ENCODE peak calls at places on chromosomes 7 and 10, in ten cellular contexts. H is mammary epithelial cell; T is OCI-LY7; E is aorta; O is stomach; U is lung; L is tibial nerve; I is pancreas; D is neural progenitor cell; W is CD8-positive, alpha-beta memory T cell. A is an unnamed sample. For H3K4me1, the result is how much of the 10 kb centered on the place peaks cover.

GRCh38 chr7:40987571-40987970 is 715.3 kb downstream of the INHBA start:
- DNase-seq in H (no peak), T (no peak), E (no peak), O (no peak), U (no peak), L (no peak), I (no peak), D (no peak), W (no peak), A (no peak)

GRCh38 chr10:34743804-34744203 is 71.3 kb downstream of the PARD3 start:
- DNase-seq in H (peak), T (no peak), E (peak), O (no peak), U (no peak), L (no peak), I (no peak), D (no peak), W (no peak), A (no peak)

GRCh38 chr10:63227207-63227895 is 94.2 kb downstream of the NRBF2 start:
- DNase-seq in H (no peak), T (no peak), E (no peak), O (no peak), U (no peak), L (no peak), I (no peak), D (no peak), W (peak), A (no peak)

GRCh38 chr10:3192856-3193635 is 20.5 kb upstream of the PITRM1 start:
- DNase-seq in H (peak), T (peak), E (no peak), O (peak), U (peak), L (peak), I (no peak), D (peak), W (peak), A (peak)

GRCh38 chr7:6256709-6257535 is 15.5 kb downstream of the CYTH3 start:
- DNase-seq in H (peak), T (no peak), E (peak), O (no peak), U (no peak), L (peak), I (no peak), D (no peak), W (no peak), A (no peak)

GRCh38 chr10:16049050-16049449 is 188.7 kb upstream of the MINDY3 start:
- DNase-seq in H (no peak), T (no peak), E (no peak), O (no peak), U (no peak), L (no peak), I (no peak), D (no peak), W (no peak), A (no peak)

GRCh38 chr10:115706482-115707076 is 566.4 kb downstream of the GFRA1 start:
- DNase-seq in H (peak), T (peak), E (no peak), O (no peak), U (no peak), L (no peak), I (no peak), D (peak), W (no peak), A (no peak)

GRCh38 chr7:36620166-36620708 is 104.1 kb downstream of the AOAH start:
- DNase-seq in H (peak), T (no peak), E (no peak), O (no peak), U (no peak), L (no peak), I (no peak), D (no peak), W (no peak), A (no peak)

GRCh38 chr10:93703066-93703465 is 674 bp upstream of the FRA10AC1 start:
- DNase-seq in H (no peak), T (peak), E (no peak), O (no peak), U (no peak), L (no peak), I (no peak), D (no peak), W (no peak), A (no peak)

GRCh38 chr10:84837877-84838276 is 509.5 kb downstream of the CCSER2 start:
- DNase-seq in H (no peak), T (no peak), E (no peak), O (no peak), U (no peak), L (no peak), I (no peak), D (no peak), W (no peak), A (no peak)

GRCh38 chr7:155693826-155694225 is 49.4 kb downstream of the RBM33 start:
- DNase-seq in H (no peak), T (no peak), E (no peak), O (no peak), U (no peak), L (no peak), I (no peak), D (no peak), W (no peak), A (no peak)

GRCh38 chr7:50149364-50149763 is 56.3 kb upstream of the ZPBP start:
- DNase-seq in H (no peak), T (peak), E (no peak), O (no peak), U (no peak), L (no peak), I (no peak), D (no peak), W (peak), A (no peak)

GRCh38 chr7:42159150-42159549 is 77.9 kb downstream of the GLI3 start:
- DNase-seq in H (no peak), T (no peak), E (no peak), O (no peak), U (no peak), L (no peak), I (no peak), D (no peak), W (no peak), A (no peak)

GRCh38 chr10:16816830-16817124 is 447 bp downstream of the RSU1 start:
- DNase-seq in H (no peak), T (no peak), E (no peak), O (no peak), U (no peak), L (no peak), I (no peak), D (peak), W (no peak), A (no peak)

GRCh38 chr10:97065128-97065527 is 120.6 kb downstream of the SLIT1 start:
- DNase-seq in H (peak), T (no peak), E (no peak), O (no peak), U (no peak), L (no peak), I (no peak), D (no peak), W (no peak), A (peak)

GRCh38 chr7:4235596-4235995 is 446.5 kb upstream of the FOXK1 start:
- DNase-seq in H (no peak), T (no peak), E (no peak), O (no peak), U (no peak), L (no peak), I (no peak), D (no peak), W (no peak), A (no peak)

GRCh38 chr10:69179089-69179742 is 818 bp upstream of the SUPV3L1 start:
- DNase-seq in H (no peak), T (no peak), E (no peak), O (no peak), U (no peak), L (no peak), I (peak), D (peak), W (no peak), A (peak)

GRCh38 chr7:138886501-138886917 is 88.5 kb upstream of the ATP6V0A4 start:
- DNase-seq in H (peak), T (peak), E (no peak), O (no peak), U (no peak), L (no peak), I (no peak), D (peak), W (peak), A (no peak)

GRCh38 chr7:129874722-129875121 is 78.0 kb downstream of the UBE2H start:
- DNase-seq in H (no peak), T (no peak), E (no peak), O (no peak), U (no peak), L (no peak), I (no peak), D (no peak), W (no peak), A (no peak)

GRCh38 chr10:43259981-43260761 is 6.7 kb downstream of the RASGEF1A start:
- DNase-seq in H (peak), T (no peak), E (peak), O (no peak), U (no peak), L (no peak), I (peak), D (no peak), W (no peak), A (no peak)

GRCh38 chr7:146956323-146956722 is 839.7 kb downstream of the CNTNAP2 start:
- DNase-seq in H (no peak), T (no peak), E (no peak), O (no peak), U (no peak), L (no peak), I (no peak), D (no peak), W (no peak), A (no peak)

GRCh38 chr7:134565643-134566136 is 16.8 kb downstream of the AKR1B15 start:
- DNase-seq in H (peak), T (no peak), E (peak), O (no peak), U (no peak), L (no peak), I (no peak), D (no peak), W (no peak), A (no peak)

GRCh38 chr7:39428221-39428620 is 138.0 kb upstream of the YAE1 start:
- DNase-seq in H (peak), T (no peak), E (no peak), O (no peak), U (no peak), L (no peak), I (no peak), D (no peak), W (no peak), A (no peak)

GRCh38 chr7:117086788-117087187 is 133.5 kb downstream of the ST7 start:
- DNase-seq in H (no peak), T (no peak), E (no peak), O (no peak), U (no peak), L (no peak), I (no peak), D (no peak), W (no peak), A (no peak)

GRCh38 chr7:118232837-118233236 is 8.3 kb downstream of the ANKRD7 start:
- DNase-seq in H (peak), T (no peak), E (no peak), O (no peak), U (no peak), L (no peak), I (no peak), D (peak), W (no peak), A (no peak)

GRCh38 chr7:150466477-150466876 is 16.0 kb downstream of the GIMAP8 start:
- DNase-seq in H (peak), T (no peak), E (no peak), O (no peak), U (no peak), L (no peak), I (no peak), D (no peak), W (no peak), A (no peak)

GRCh38 chr7:150465414-150465813 is 15.0 kb downstream of the GIMAP8 start:
- DNase-seq in H (peak), T (no peak), E (no peak), O (no peak), U (no peak), L (no peak), I (no peak), D (no peak), W (no peak), A (no peak)

GRCh38 chr7:150471886-150472285 is 21.5 kb downstream of the GIMAP8 start:
- DNase-seq in H (no peak), T (no peak), E (no peak), O (no peak), U (no peak), L (no peak), I (no peak), D (no peak), W (no peak), A (no peak)

GRCh38 chr7:150464962-150465361 is 14.5 kb downstream of the GIMAP8 start:
- DNase-seq in H (no peak), T (no peak), E (no peak), O (no peak), U (no peak), L (no peak), I (no peak), D (no peak), W (no peak), A (no peak)

GRCh38 chr7:150468241-150468640 is 17.8 kb downstream of the GIMAP8 start:
- DNase-seq in H (no peak), T (no peak), E (no peak), O (no peak), U (no peak), L (no peak), I (no peak), D (no peak), W (no peak), A (no peak)
- H3K4me1 ChIP-seq in H (under half), T (under half), E (under half), O (under half), U (under half), L (under half), I (under half), D (under half), W (half or more), A (under half)

GRCh38 chr7:79291498-79291865 is 162.0 kb downstream of the MAGI2 start:
- DNase-seq in H (peak), T (no peak), E (no peak), O (no peak), U (no peak), L (no peak), I (no peak), D (no peak), W (no peak), A (no peak)
- H3K4me3 ChIP-seq in H (peak), T (no peak), E (no peak), O (no peak), U (no peak), L (no peak), I (no peak), D (no peak), W (no peak), A (no peak)

GRCh38 chr10:29689001-29689400 is 54.2 kb upstream of the SVIL start:
- DNase-seq in H (peak), T (no peak), E (no peak), O (no peak), U (no peak), L (no peak), I (no peak), D (no peak), W (no peak), A (no peak)
- H3K27ac ChIP-seq in H (no peak), T (no peak), E (no peak), O (peak), U (no peak), L (no peak), I (no peak), D (no peak), W (no peak), A (no peak)

DNA sequence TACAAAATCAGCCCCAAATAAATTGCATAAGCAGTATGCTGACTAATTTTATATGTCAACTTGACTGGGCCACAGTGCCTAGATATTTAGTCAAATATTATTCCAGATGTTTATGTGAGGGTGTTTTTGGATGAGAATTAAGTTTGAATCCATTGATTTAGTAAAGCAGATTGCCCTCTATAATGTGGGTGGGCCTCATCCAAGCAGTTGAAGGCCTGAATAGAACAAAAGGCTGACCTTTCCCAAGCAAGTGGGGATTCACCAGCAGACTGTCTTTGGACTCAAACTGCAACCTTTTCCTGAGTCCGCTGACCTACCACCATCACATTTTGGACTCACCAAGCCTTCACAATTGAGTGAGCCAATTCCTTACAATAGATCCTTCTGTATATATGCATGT is 186.4 kb downstream of the ARHGAP12 start:
- DNase-seq in H (no peak), T (no peak), E (no peak), O (no peak), U (no peak), L (no peak), I (no peak), D (no peak), W (no peak), A (no peak)
- H3K4me1 ChIP-seq in H (under half), T (under half), E (under half), O (under half), U (under half), L (under half), I (under half), D (under half), W (under half), A (under half)

DNA sequence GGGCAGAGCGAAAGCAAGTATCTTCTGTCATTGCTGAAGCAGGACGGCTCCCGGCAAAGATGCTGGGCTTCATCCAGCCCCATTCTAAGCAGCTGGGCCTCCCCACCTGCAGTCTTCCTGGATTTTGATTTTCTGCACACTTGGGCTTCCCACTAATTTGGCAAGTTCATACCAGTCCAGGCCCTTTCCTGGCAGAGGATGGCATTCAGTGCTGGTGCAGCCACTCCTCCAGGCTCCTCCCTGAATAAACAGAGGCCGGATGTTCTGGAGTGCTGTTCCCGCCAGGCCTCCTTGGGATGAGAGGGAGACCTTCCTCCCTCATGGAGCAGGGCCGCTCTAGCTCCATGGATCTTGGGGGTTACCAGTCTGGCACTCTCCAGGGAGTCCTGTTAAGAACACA is 3.4 kb downstream of the BAG3 start:
- DNase-seq in H (peak), T (no peak), E (peak), O (peak), U (peak), L (no peak), I (peak), D (no peak), W (no peak), A (peak)
- H3K4me3 ChIP-seq in H (peak), T (no peak), E (no peak), O (peak), U (no peak), L (no peak), I (no peak), D (no peak), W (no peak), A (peak)

DNA sequence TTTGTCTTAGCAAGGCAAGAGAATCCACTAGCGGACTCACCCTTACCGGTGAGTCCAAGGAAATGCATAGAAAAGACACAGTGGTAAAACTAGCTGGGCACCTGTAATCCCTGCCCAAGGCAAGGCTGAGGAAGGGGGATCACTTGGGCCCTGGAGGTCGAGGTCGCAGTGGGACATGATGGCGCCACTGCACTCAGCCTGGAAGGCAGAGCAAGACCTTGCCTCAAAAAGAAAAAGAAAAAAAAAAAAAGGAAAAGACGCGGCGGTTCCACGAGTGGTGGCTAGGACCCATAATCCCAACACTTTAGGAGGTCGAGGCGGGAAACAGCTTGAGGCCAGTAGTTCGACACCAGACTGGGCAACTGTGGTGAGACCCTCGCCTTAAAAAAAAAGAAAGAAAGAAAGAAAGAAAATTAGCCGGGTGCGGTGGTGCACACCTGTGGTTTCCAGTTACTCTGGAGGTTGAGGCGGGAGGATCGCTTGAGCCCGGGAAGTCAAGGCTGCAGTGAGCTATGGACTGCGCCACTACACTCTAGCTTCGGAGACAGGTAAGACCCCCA is 808 bp upstream of the OTUD1 start:
- DNase-seq in H (no peak), T (no peak), E (no peak), O (no peak), U (no peak), L (no peak), I (peak), D (peak), W (no peak), A (no peak)
- H3K27ac ChIP-seq in H (peak), T (no peak), E (peak), O (peak), U (peak), L (peak), I (peak), D (no peak), W (peak), A (no peak)

DNA sequence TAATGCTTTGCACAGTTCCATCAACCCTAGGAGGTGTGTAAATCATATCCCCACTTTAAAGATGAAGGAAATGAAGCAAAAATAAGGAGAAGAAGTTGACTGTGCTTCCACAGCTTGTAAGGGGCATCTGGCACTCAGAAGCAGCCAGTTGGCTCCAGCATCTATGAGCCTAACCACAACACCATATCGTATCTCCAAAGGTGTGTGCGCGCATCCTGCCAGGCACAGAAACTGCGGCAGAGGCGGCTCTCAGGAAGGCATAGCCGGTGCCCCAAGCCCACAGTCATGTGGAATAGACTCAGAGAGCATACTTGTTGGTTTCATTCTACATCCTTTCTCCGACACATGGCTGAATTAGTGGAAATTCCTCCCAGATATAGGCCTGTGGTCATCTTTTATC is 424.0 kb downstream of the CALN1 start:
- DNase-seq in H (no peak), T (no peak), E (no peak), O (no peak), U (no peak), L (no peak), I (no peak), D (no peak), W (no peak), A (no peak)
- H3K4me1 ChIP-seq in H (under half), T (under half), E (under half), O (under half), U (under half), L (under half), I (under half), D (under half), W (under half), A (under half)

GRCh38 chr7:131157530-131158243 is 170.0 kb upstream of the MKLN1 start:
- DNase-seq in H (no peak), T (no peak), E (no peak), O (no peak), U (peak), L (no peak), I (peak), D (no peak), W (no peak), A (no peak)
- H3K4me3 ChIP-seq in H (no peak), T (no peak), E (no peak), O (no peak), U (no peak), L (no peak), I (no peak), D (no peak), W (no peak), A (no peak)

DNA sequence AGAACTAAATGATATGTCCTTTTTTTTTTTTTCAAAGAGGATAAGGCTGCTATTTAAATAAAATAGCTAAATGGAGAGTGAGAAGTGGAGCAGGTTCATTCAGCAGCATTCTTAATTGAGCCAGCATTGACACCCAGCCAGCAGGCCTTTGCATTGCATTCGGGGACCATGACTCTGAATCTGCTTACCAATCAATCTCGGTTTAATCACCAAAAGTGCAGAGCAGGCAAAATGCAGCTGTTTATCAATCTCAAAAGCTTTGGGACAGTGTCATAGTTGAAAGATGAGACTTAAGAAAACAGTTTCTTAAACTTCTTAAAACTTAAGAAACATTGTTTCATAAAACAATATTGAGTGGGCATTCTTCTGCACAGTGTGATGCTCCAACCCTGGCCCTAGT is 51.7 kb downstream of the PLEKHA8 start:
- DNase-seq in H (no peak), T (no peak), E (no peak), O (no peak), U (no peak), L (no peak), I (no peak), D (no peak), W (no peak), A (no peak)
- H3K27ac ChIP-seq in H (no peak), T (no peak), E (no peak), O (no peak), U (no peak), L (no peak), I (no peak), D (no peak), W (no peak), A (no peak)